ENCODE peak calls at places on chromosome 5, in nine cellular contexts. R is fibroblast of mammary gland; I is T-helper 2 cell; D is AG04450; O is stimulated activated CD4-positive, alpha-beta T cell treated with anti-CD3 and anti-CD28 coated beads, TNF-alpha, amount 100 ng/mL, for 24 hours; V is head of caudate nucleus; Z is neuronal stem cell; T is erythroblast; K is GDM1. A is an unnamed sample.

GRCh38 chr5:151773979-151774378 is 2.2 kb downstream of the G3BP1 start:
- DNase-seq in R (peak; percentile 15), I (no peak), D (no peak), O (no peak), V (no peak), Z (no peak), T (peak; percentile 68), K (no peak), A (no peak)

GRCh38 chr5:119355244-119355635 is 579 bp upstream of the TNFAIP8 start:
- DNase-seq in R (no peak), I (peak; percentile 69), D (no peak), O (no peak), V (no peak), Z (no peak), T (no peak), K (no peak), A (no peak)

GRCh38 chr5:38672059-38672791 is 115.8 kb upstream of the LIFR start:
- DNase-seq in R (peak; percentile 73), I (no peak), D (peak; percentile 30), O (no peak), V (no peak), Z (no peak), T (no peak), K (no peak), A (no peak)

GRCh38 chr5:173281910-173282309 is 46.3 kb downstream of the STC2 start:
- DNase-seq in R (no peak), I (no peak), D (no peak), O (no peak), V (no peak), Z (no peak), T (no peak), K (no peak), A (peak; percentile 39)

GRCh38 chr5:127216906-127217675 is 73.5 kb upstream of the MEGF10 start:
- DNase-seq in R (no peak), I (no peak), D (no peak), O (no peak), V (no peak), Z (no peak), T (no peak), K (no peak), A (no peak)

GRCh38 chr5:53779541-53779981 is 219.1 kb downstream of the NDUFS4 start:
- DNase-seq in R (peak; percentile 47), I (peak; percentile 51), D (peak; percentile 21), O (no peak), V (no peak), Z (no peak), T (no peak), K (no peak), A (no peak)

GRCh38 chr5:151680944-151681427 is 5.7 kb downstream of the SPARC start:
- DNase-seq in R (peak; percentile 60), I (no peak), D (no peak), O (no peak), V (no peak), Z (no peak), T (no peak), K (no peak), A (no peak)

GRCh38 chr5:43105369-43106289 is 15.1 kb upstream of the ZNF131 start:
- DNase-seq in R (peak; percentile 97), I (peak; percentile 93), D (peak; percentile 90), O (peak; percentile 81), V (peak; percentile 89), Z (peak; percentile 77), T (peak; percentile 97), K (peak; percentile 86), A (peak; percentile 92)

GRCh38 chr5:131475416-131476045 is 159.5 kb downstream of the RAPGEF6 start:
- DNase-seq in R (no peak), I (no peak), D (no peak), O (no peak), V (no peak), Z (no peak), T (no peak), K (no peak), A (no peak)

GRCh38 chr5:67989457-67989856 is 226.1 kb upstream of the PIK3R1 start:
- DNase-seq in R (peak; percentile 75), I (no peak), D (no peak), O (no peak), V (no peak), Z (no peak), T (no peak), K (no peak), A (no peak)

GRCh38 chr5:156394642-156395393 is 67.9 kb downstream of the SGCD start:
- DNase-seq in R (peak; percentile 77), I (no peak), D (no peak), O (no peak), V (no peak), Z (no peak), T (no peak), K (no peak), A (no peak)

GRCh38 chr5:126016256-126016655 is 407.0 kb upstream of the GRAMD2B start:
- DNase-seq in R (peak; percentile 17), I (no peak), D (no peak), O (no peak), V (peak; percentile 43), Z (no peak), T (no peak), K (no peak), A (no peak)

GRCh38 chr5:74103131-74104023 is 477.4 kb downstream of the ARHGEF28 start:
- DNase-seq in R (no peak), I (no peak), D (no peak), O (no peak), V (no peak), Z (no peak), T (no peak), K (no peak), A (no peak)

GRCh38 chr5:150789943-150790611 is 11.5 kb downstream of the SMIM3 start:
- DNase-seq in R (peak; percentile 100), I (peak; percentile 70), D (peak; percentile 95), O (peak; percentile 61), V (no peak), Z (no peak), T (no peak), K (peak; percentile 81), A (no peak)

GRCh38 chr5:41410737-41411136 is 99.7 kb downstream of the PLCXD3 start:
- DNase-seq in R (no peak), I (no peak), D (no peak), O (no peak), V (no peak), Z (no peak), T (peak; percentile 1), K (no peak), A (no peak)

GRCh38 chr5:8456846-8457186 is 587.9 kb downstream of the MTRR start:
- DNase-seq in R (no peak), I (peak; percentile 4), D (no peak), O (no peak), V (peak; percentile 3), Z (no peak), T (peak; percentile 31), K (no peak), A (no peak)